ENCODE peak calls at places on chromosome 10, in six cellular contexts. O, B, S, E, F and Y are unnamed samples.

GRCh38 chr10:84784749-84785148 is 456.4 kb downstream of the CCSER2 start:
- DNase-seq in O (no peak), S (no peak), E (no peak), B (no peak), F (no peak), Y (no peak)

GRCh38 chr10:17585001-17585400 is 32.2 kb downstream of the HACD1 start:
- DNase-seq in B (no peak), F (no peak), E (no peak), S (no peak), O (no peak), Y (no peak)

GRCh38 chr10:91680521-91680920 is 47.6 kb upstream of the PPP1R3C start:
- DNase-seq in E (no peak), S (no peak), O (no peak), B (no peak), F (no peak), Y (no peak)

GRCh38 chr10:7424315-7424714 is 13.5 kb upstream of the SFMBT2 start:
- DNase-seq in E (no peak), B (peak; percentile 61), F (no peak), S (no peak), O (no peak), Y (no peak)

GRCh38 chr10:128641998-128642397 is 515.8 kb upstream of the MKI67 start:
- DNase-seq in E (no peak), F (no peak), S (no peak), B (no peak), O (no peak), Y (no peak)

GRCh38 chr10:13162013-13162364 is 631 bp downstream of the MCM10 start:
- DNase-seq in E (peak; percentile 35), F (peak; percentile 44), O (no peak), B (no peak), S (peak; percentile 22), Y (no peak)

GRCh38 chr10:36538945-36539586 is 586.3 kb upstream of the ANKRD30A start:
- DNase-seq in O (no peak), S (no peak), E (no peak), B (no peak), F (no peak), Y (peak; percentile 53)

GRCh38 chr10:17783751-17784150 is 25.4 kb upstream of the MRC1 start:
- DNase-seq in F (no peak), B (no peak), S (no peak), O (no peak), E (no peak), Y (no peak)

GRCh38 chr10:3233486-3233990 is 61.0 kb upstream of the PITRM1 start:
- DNase-seq in F (no peak), B (no peak), S (no peak), O (no peak), E (no peak), Y (no peak)

GRCh38 chr10:52768114-52768532 is 4.5 kb downstream of the MBL2 start:
- DNase-seq in F (no peak), S (no peak), E (no peak), O (no peak), B (no peak), Y (no peak)

GRCh38 chr10:96618648-96619047 is 31.8 kb upstream of the TM9SF3 start:
- DNase-seq in O (peak; percentile 62), E (no peak), S (no peak), B (no peak), F (no peak), Y (no peak)

GRCh38 chr10:88347597-88348304 is 235.4 kb downstream of the RNLS start:
- DNase-seq in S (no peak), O (no peak), E (no peak), B (no peak), F (no peak), Y (no peak)

GRCh38 chr10:21746118-21746517 is 212.1 kb downstream of the MLLT10 start:
- DNase-seq in O (no peak), S (no peak), E (no peak), F (no peak), B (no peak), Y (no peak)

GRCh38 chr10:48470893-48471805 is 133.7 kb downstream of the ARHGAP22 start:
- DNase-seq in S (peak; percentile 1), E (no peak), O (peak; percentile 19), F (no peak), B (no peak), Y (peak; percentile 42)

GRCh38 chr10:86364551-86365345 is 1.8 kb downstream of the GRID1 start:
- DNase-seq in F (no peak), O (peak; percentile 48), E (peak; percentile 59), S (peak; percentile 65), B (no peak), Y (no peak)

DNA sequence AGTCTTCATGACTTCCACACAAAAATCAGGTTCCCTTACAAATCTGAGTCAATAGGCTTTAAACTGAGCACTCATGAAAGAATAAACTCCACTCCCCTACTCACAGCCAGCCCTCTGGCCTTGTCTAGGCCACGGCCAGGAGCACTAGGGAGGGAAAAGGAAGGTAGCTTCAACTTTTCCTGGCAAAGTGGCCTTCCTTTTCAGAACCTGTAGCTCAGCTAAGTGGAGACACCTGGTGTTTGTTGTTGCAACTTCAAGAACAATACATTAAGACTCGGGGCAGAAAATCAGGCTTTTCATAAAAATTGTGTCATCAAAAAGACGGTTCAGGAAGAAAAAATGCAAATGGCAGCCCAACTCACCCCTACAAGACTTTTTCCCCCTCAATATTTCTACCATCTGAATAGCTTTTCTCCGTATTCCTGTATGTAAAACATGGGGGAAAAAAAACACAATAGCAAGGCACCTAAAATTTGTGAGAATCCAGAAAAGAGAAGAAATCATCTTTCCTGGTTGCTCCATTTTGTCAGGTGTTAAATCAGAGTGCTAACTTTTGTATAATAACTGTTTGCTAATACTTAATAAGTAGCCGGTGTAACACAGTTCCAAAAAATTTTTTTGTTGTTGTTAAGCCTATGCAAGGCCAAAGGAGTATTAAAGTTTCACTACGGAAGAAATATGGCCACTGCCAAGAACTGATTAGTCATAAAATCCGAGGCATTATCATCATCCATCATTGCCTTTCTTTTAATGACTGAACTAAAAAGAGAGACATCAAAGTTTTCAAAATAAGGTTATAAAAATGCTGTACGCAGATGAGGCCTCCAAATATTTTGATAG is 66.2 kb upstream of the ARID5B start:
- DNase-seq in B (peak; percentile 44), S (no peak), F (peak; percentile 15), E (peak; percentile 23), O (no peak), Y (peak; percentile 82)
- TF ChIP-seq CTCF in B (peak; percentile 72), S (peak; percentile 42), F (peak; percentile 69), E (peak; percentile 6), O (peak; percentile 28), Y (peak; percentile 55)

DNA sequence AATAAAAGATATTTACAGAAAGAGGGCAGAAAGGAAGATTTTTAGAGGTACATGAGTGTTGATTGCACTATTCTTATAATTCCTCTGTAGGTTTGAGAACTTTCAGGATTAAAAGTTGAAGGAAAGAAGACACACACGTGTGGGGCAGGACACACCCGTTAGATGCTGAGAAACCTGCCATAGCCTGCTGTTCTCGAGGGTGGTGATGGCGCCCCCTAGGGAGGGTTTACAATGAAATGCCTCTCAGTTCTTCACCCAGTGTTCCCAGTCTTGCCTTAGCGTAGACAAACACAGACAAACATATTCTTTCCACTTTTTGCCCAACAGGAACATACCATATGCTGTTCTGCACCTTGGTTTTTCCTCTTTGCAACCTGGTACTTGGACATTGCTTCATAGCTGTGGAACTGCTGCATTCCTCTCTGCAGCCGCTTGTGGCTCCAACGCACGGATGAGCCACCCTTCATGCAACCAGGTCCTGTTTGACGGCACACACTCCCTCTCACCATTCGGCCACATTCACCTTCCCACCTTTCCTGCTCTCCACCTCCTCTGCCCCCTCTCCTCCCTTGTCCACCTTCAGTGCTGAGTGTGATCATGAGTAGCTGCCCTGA is 23.3 kb upstream of the HSPA12A start:
- DNase-seq in O (no peak), E (no peak), S (no peak), F (no peak), B (no peak), Y (no peak)
- TF ChIP-seq CTCF in O (peak; percentile 20), E (no peak), S (no peak), F (peak; percentile 44), B (peak; percentile 66), Y (peak; percentile 17)

GRCh38 chr10:130547368-130547767 is 411.2 kb downstream of the GLRX3 start:
- DNase-seq in B (no peak), O (no peak), S (no peak), F (peak; percentile 54), E (no peak), Y (no peak)
- TF ChIP-seq CTCF in B (peak; percentile 40), O (no peak), S (peak; percentile 13), F (no peak), E (no peak), Y (no peak)

GRCh38 chr10:15091418-15091817 is 2.8 kb upstream of the ACBD7 start:
- DNase-seq in O (no peak), F (no peak), S (no peak), E (no peak), B (no peak), Y (no peak)

GRCh38 chr10:15092855-15093408 is 4.2 kb upstream of the RPP38 start:
- DNase-seq in O (no peak), E (no peak), S (no peak), B (no peak), F (no peak), Y (no peak)

GRCh38 chr10:15083674-15084501 is 4.7 kb downstream of the ACBD7 start:
- DNase-seq in B (no peak), F (no peak), O (no peak), S (no peak), E (no peak), Y (no peak)

GRCh38 chr10:15084502-15084922 is 4.1 kb downstream of the ACBD7 start:
- DNase-seq in F (no peak), O (no peak), B (no peak), E (no peak), S (no peak), Y (peak; percentile 99)

DNA sequence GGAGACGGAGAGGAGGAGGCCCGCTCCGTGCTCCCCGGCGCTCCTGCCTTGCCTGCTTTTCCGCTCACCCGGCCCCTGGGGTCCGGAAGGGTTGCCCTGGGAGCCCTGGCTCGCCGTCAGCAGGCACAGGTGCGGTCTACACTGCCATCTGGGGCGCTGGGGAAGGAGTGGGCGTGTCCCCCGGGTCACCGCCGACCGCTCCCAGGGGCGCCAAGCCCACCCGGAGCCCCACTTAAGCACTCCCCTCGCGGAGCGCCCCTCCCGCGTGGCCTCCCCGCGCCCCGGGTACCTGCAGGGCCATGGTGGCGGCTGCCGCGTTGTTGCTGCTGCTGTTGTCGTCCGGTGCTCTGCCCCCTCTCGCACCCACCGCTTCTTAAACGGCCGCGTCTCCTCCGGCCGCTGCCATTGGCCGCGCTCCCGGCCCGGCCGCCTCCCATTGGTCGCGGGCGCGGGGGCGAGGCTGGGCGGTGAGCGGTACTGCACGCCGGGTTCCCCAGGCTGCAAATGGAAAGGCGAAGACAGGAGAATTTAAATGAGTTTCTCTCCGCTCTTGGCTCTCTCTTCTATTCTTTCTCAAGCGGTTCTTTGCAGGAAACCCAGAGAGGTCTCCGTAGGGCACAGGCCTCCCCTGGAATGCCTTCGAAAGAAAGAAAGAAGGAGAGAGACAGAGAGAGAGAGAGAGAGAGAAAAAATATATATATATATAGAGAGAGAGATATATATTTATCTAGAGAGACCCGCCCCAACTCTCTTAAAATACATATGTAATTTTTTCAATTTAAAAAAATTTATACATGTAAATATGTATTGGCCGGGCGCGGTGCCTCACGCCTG is at the start of gene ACBD7:
- DNase-seq in B (peak; percentile 91), E (peak; percentile 91), F (peak; percentile 97), S (peak; percentile 86), O (peak; percentile 83), Y (peak; percentile 51)
- TF ChIP-seq CTCF in B (peak; percentile 31), E (no peak), F (peak; percentile 24), S (peak; percentile 43), O (peak; percentile 61), Y (no peak)